ENCODE peak calls at places on chromosomes 2 and 18, in seven cellular contexts. U, W, N, A, H, Q and S are unnamed samples.

GRCh38 chr2:154591294-154591693 is 107.2 kb upstream of the KCNJ3 start:
- DNase-seq in H (no peak), W (no peak), A (no peak), U (no peak), N (no peak), Q (no peak), S (no peak)

GRCh38 chr2:101793277-101793969 is 95.9 kb downstream of the MAP4K4 start:
- DNase-seq in U (no peak), H (peak; percentile 65), N (peak; percentile 76), Q (no peak), A (peak; percentile 33), W (no peak), S (peak; percentile 87)

GRCh38 chr2:180715044-180715443 is 265.4 kb upstream of the UBE2E3 start:
- DNase-seq in U (peak; percentile 80), H (no peak), A (no peak), N (no peak), W (peak; percentile 98), Q (no peak), S (peak; percentile 70)

GRCh38 chr2:221129657-221130056 is 442.4 kb downstream of the EPHA4 start:
- DNase-seq in A (no peak), H (no peak), W (no peak), U (no peak), Q (no peak), N (no peak), S (peak; percentile 37)

GRCh38 chr18:59990121-59990818 is 90.5 kb downstream of the PMAIP1 start:
- DNase-seq in A (peak; percentile 28), N (no peak), U (no peak), H (no peak), Q (no peak), W (no peak), S (no peak)

GRCh38 chr2:26001743-26002341 is 19.5 kb upstream of the KIF3C start:
- DNase-seq in U (no peak), H (peak; percentile 84), N (no peak), A (peak; percentile 43), W (no peak), Q (no peak), S (peak; percentile 71)

GRCh38 chr2:168375195-168375798 is 80.8 kb upstream of the CERS6 start:
- DNase-seq in A (no peak), U (no peak), H (no peak), Q (no peak), W (no peak), N (no peak), S (peak; percentile 3)

GRCh38 chr18:58229162-58229561 is 185.1 kb downstream of the NEDD4L start:
- DNase-seq in W (no peak), A (no peak), N (no peak), Q (no peak), H (no peak), U (no peak), S (peak; percentile 42)

GRCh38 chr2:10810175-10811161 is 2.1 kb downstream of the PDIA6 start:
- DNase-seq in Q (peak; percentile 50), N (no peak), A (peak; percentile 32), H (no peak), U (no peak), W (no peak), S (peak; percentile 20)

GRCh38 chr18:31042068-31042390 is 513 bp downstream of the DSC3 start:
- DNase-seq in U (no peak), H (no peak), N (no peak), Q (no peak), W (no peak), A (no peak), S (no peak)

GRCh38 chr2:238238766-238239551 is 879 bp downstream of the HES6 start:
- DNase-seq in A (no peak), N (peak; percentile 49), U (peak; percentile 62), W (no peak), Q (peak; percentile 15), H (no peak), S (peak; percentile 70)

GRCh38 chr2:240589850-240590525 is 3.5 kb downstream of the CAPN10 start:
- DNase-seq in A (no peak), Q (no peak), U (no peak), H (no peak), W (no peak), N (no peak), S (no peak)

GRCh38 chr2:120601566-120601965 is 134.1 kb upstream of the GLI2 start:
- DNase-seq in A (no peak), H (no peak), W (no peak), Q (no peak), N (no peak), U (no peak), S (no peak)

GRCh38 chr2:214960677-214961076 is 151.2 kb upstream of the BARD1 start:
- DNase-seq in N (no peak), U (peak; percentile 1), A (peak; percentile 19), Q (no peak), W (no peak), H (no peak), S (no peak)

GRCh38 chr2:112541315-112542122 is 746 bp upstream of the POLR1B start:
- DNase-seq in N (peak; percentile 79), H (peak; percentile 90), Q (peak; percentile 70), U (peak; percentile 93), A (peak; percentile 76), W (peak; percentile 43), S (peak; percentile 88)

GRCh38 chr2:95008311-95008710 is 17.2 kb upstream of the MAL start:
- DNase-seq in U (no peak), A (no peak), N (no peak), Q (no peak), H (no peak), W (no peak), S (no peak)

GRCh38 chr2:64952896-64953482 is 36.2 kb upstream of the SLC1A4 start:
- DNase-seq in H (no peak), A (peak; percentile 88), W (no peak), Q (no peak), N (no peak), U (no peak), S (no peak)

GRCh38 chr2:137964066-137964858 is at the start of gene HNMT:
- DNase-seq in H (peak; percentile 42), U (peak; percentile 81), A (peak; percentile 50), N (peak; percentile 55), W (peak; percentile 25), Q (no peak), S (peak; percentile 65)

GRCh38 chr2:234286118-234286598 is 210.7 kb downstream of the ARL4C start:
- DNase-seq in Q (no peak), A (peak; percentile 79), H (no peak), U (no peak), W (no peak), N (no peak), S (no peak)

GRCh38 chr2:44938287-44939073 is 3.0 kb upstream of the SIX3 start:
- DNase-seq in N (peak; percentile 85), Q (no peak), U (peak; percentile 75), A (no peak), W (no peak), H (no peak), S (peak; percentile 73)

GRCh38 chr2:62194558-62195420 is 1.1 kb upstream of the B3GNT2 start:
- DNase-seq in H (no peak), Q (no peak), N (no peak), U (no peak), W (no peak), A (no peak), S (no peak)

GRCh38 chr2:46200100-46200690 is 97.0 kb upstream of the EPAS1 start:
- DNase-seq in A (no peak), H (no peak), Q (no peak), U (no peak), W (no peak), N (no peak), S (no peak)